ENCODE peak calls at places on chromosomes 7 and 10, in eight cellular contexts. D is stimulated activated CD4-positive, alpha-beta T cell treated with anti-CD3 and anti-CD28 coated beads, TNF-alpha, amount 100 ng/mL, for 4 hours; R is natural killer cell; M is naive thymus-derived CD8-positive, alpha-beta T cell; K is activated CD4-positive, alpha-beta T cell treated with anti-CD3 and anti-CD28 coated beads, Interleukin-2, amount 50 U/mL, for 24 hours; F is foreskin fibroblast; Q is fibroblast of villous mesenchyme; G is AG08395. U is an unnamed sample.

GRCh38 chr7:144632724-144633123 is 203.1 kb downstream of the TPK1 start:
- DNase-seq in D (no peak), R (no peak), M (no peak), K (no peak), F (no peak), Q (no peak), G (no peak), U (no peak)

GRCh38 chr10:33001908-33002492 is 44.0 kb upstream of the ITGB1 start:
- DNase-seq in D (no peak), R (no peak), M (no peak), K (no peak), F (no peak), Q (peak; percentile 29), G (no peak), U (no peak)

GRCh38 chr10:90945496-90946070 is 24.7 kb upstream of the ANKRD1 start:
- DNase-seq in D (no peak), R (no peak), M (no peak), K (no peak), F (no peak), Q (no peak), G (peak; percentile 45), U (no peak)

GRCh38 chr7:91651986-91652385 is 228.5 kb downstream of the MTERF1 start:
- DNase-seq in D (no peak), R (no peak), M (no peak), K (no peak), F (no peak), Q (no peak), G (no peak), U (no peak)

GRCh38 chr7:137096607-137097006 is 228.2 kb downstream of the CHRM2 start:
- DNase-seq in D (no peak), R (no peak), M (no peak), K (no peak), F (peak; percentile 37), Q (peak; percentile 24), G (no peak), U (no peak)

GRCh38 chr10:45313264-45313873 is 2.0 kb downstream of the OR13A1 start:
- DNase-seq in D (no peak), R (no peak), M (no peak), K (no peak), F (no peak), Q (no peak), G (no peak), U (no peak)

GRCh38 chr10:5589071-5589962 is 64.6 kb downstream of the CALML3 start:
- DNase-seq in D (no peak), R (no peak), M (no peak), K (no peak), F (no peak), Q (no peak), G (no peak), U (no peak)

GRCh38 chr7:1873857-1874521 is 203.9 kb downstream of the ELFN1 start:
- DNase-seq in D (no peak), R (no peak), M (no peak), K (no peak), F (no peak), Q (no peak), G (no peak), U (no peak)

GRCh38 chr7:24922099-24922773 is 57.7 kb downstream of the OSBPL3 start:
- DNase-seq in D (no peak), R (no peak), M (no peak), K (no peak), F (peak; percentile 71), Q (no peak), G (peak; percentile 52), U (no peak)

GRCh38 chr7:121343302-121343701 is 14.5 kb downstream of the WNT16 start:
- DNase-seq in D (no peak), R (no peak), M (no peak), K (no peak), F (no peak), Q (peak; percentile 38), G (no peak), U (no peak)

GRCh38 chr10:100715101-100715444 is 30.3 kb upstream of the PAX2 start:
- DNase-seq in D (no peak), R (no peak), M (no peak), K (no peak), F (no peak), Q (no peak), G (no peak), U (no peak)

GRCh38 chr10:122746408-122746807 is 46.8 kb upstream of the C10orf120 start:
- DNase-seq in D (no peak), R (no peak), M (no peak), K (no peak), F (no peak), Q (no peak), G (no peak), U (no peak)

GRCh38 chr10:14574291-14574690 is 200.4 kb downstream of the FAM107B start:
- DNase-seq in D (no peak), R (no peak), M (no peak), K (no peak), F (no peak), Q (peak; percentile 31), G (no peak), U (no peak)

GRCh38 chr7:41880107-41880506 is 177.2 kb upstream of the INHBA start:
- DNase-seq in D (no peak), R (no peak), M (no peak), K (no peak), F (peak; percentile 60), Q (peak; percentile 84), G (peak; percentile 92), U (peak; percentile 89)

GRCh38 chr7:20545016-20545415 is 70.5 kb upstream of the ABCB5 start:
- DNase-seq in D (no peak), R (no peak), M (no peak), K (no peak), F (no peak), Q (no peak), G (no peak), U (no peak)

GRCh38 chr7:21497072-21497471 is 45.8 kb upstream of the DNAH11 start:
- DNase-seq in D (no peak), R (no peak), M (no peak), K (no peak), F (peak; percentile 17), Q (peak; percentile 33), G (peak; percentile 5), U (no peak)

GRCh38 chr7:75696263-75697037 is 42.3 kb downstream of the HIP1 start:
- DNase-seq in D (no peak), R (no peak), M (no peak), K (no peak), F (no peak), Q (no peak), G (no peak), U (no peak)

GRCh38 chr7:65454479-65454878 is 80.8 kb downstream of the ZNF92 start:
- DNase-seq in D (no peak), R (no peak), M (no peak), K (no peak), F (no peak), Q (no peak), G (no peak), U (no peak)

GRCh38 chr10:129360046-129360445 is 107.0 kb upstream of the MGMT start:
- DNase-seq in D (no peak), R (no peak), M (no peak), K (no peak), F (no peak), Q (no peak), G (no peak), U (no peak)

GRCh38 chr10:8584666-8585065 is 530.2 kb downstream of the GATA3 start:
- DNase-seq in D (no peak), R (no peak), M (no peak), K (no peak), F (no peak), Q (no peak), G (no peak), U (no peak)

GRCh38 chr7:371779-372545 is 82.0 kb downstream of the FOXL3 start:
- DNase-seq in D (no peak), R (no peak), M (no peak), K (no peak), F (no peak), Q (no peak), G (no peak), U (no peak)

GRCh38 chr10:22253578-22253882 is 35.7 kb upstream of the EBLN1 start:
- DNase-seq in D (no peak), R (peak; percentile 23), M (no peak), K (no peak), F (no peak), Q (no peak), G (no peak), U (no peak)

GRCh38 chr10:71719464-71720303 is at the start of gene C10orf105:
- DNase-seq in D (no peak), R (no peak), M (no peak), K (no peak), F (no peak), Q (no peak), G (no peak), U (no peak)

GRCh38 chr7:79681454-79681853 is 228.0 kb upstream of the MAGI2 start:
- DNase-seq in D (no peak), R (no peak), M (no peak), K (no peak), F (no peak), Q (no peak), G (no peak), U (no peak)

GRCh38 chr10:98125940-98126631 is 8.4 kb upstream of the R3HCC1L start:
- DNase-seq in D (no peak), R (no peak), M (no peak), K (no peak), F (no peak), Q (no peak), G (no peak), U (no peak)

GRCh38 chr7:137957887-137958286 is 44.0 kb downstream of the CREB3L2 start:
- DNase-seq in D (no peak), R (no peak), M (no peak), K (no peak), F (peak; percentile 49), Q (no peak), G (peak; percentile 74), U (no peak)

GRCh38 chr7:150446288-150446938 is 4.0 kb upstream of the GIMAP8 start:
- DNase-seq in D (no peak), R (no peak), M (no peak), K (no peak), F (no peak), Q (peak; percentile 12), G (no peak), U (no peak)

GRCh38 chr7:94043299-94043698 is 39.1 kb upstream of the BET1 start:
- DNase-seq in D (no peak), R (no peak), M (no peak), K (no peak), F (peak; percentile 62), Q (peak; percentile 58), G (peak; percentile 72), U (no peak)

GRCh38 chr10:57992321-57993077 is 275.2 kb downstream of the IPMK start:
- DNase-seq in D (no peak), R (no peak), M (no peak), K (no peak), F (no peak), Q (peak; percentile 19), G (peak; percentile 7), U (no peak)

GRCh38 chr10:29681700-29682444 is 47.1 kb upstream of the SVIL start:
- DNase-seq in D (no peak), R (peak; percentile 44), M (peak; percentile 87), K (peak; percentile 24), F (no peak), Q (no peak), G (no peak), U (no peak)

GRCh38 chr10:13945760-13946460 is 359.1 kb downstream of the PRPF18 start:
- DNase-seq in D (no peak), R (no peak), M (no peak), K (no peak), F (peak; percentile 47), Q (peak; percentile 69), G (no peak), U (no peak)

GRCh38 chr7:45873355-45873754 is 473 bp upstream of the CCDC201 start:
- DNase-seq in D (no peak), R (no peak), M (no peak), K (no peak), F (no peak), Q (no peak), G (no peak), U (no peak)

GRCh38 chr7:82985144-82985802 is 177.4 kb downstream of the PCLO start:
- DNase-seq in D (no peak), R (no peak), M (no peak), K (no peak), F (no peak), Q (no peak), G (no peak), U (no peak)

GRCh38 chr10:79245539-79246208 is 101.6 kb upstream of the PPIF start:
- DNase-seq in D (no peak), R (no peak), M (no peak), K (no peak), F (no peak), Q (no peak), G (peak; percentile 39), U (no peak)